ENCODE peak calls at places on chromosomes 12 and 14, in seven cellular contexts. Y is left ventricle myocardium inferior, S is GM23338, C is psoas muscle, O is A549, A is endodermal cell, J is pancreas. W is an unnamed sample.

GRCh38 chr12:23564454-23564853 is 385.0 kb downstream of the SOX5 start:
- DNase-seq in Y (no peak), A (no peak), C (no peak), J (no peak), S (no peak), O (no peak), W (no peak)

GRCh38 chr12:104873374-104873773 is 84.7 kb downstream of the SLC41A2 start:
- DNase-seq in J (no peak), S (no peak), A (no peak), O (no peak), Y (no peak), C (no peak), W (no peak)

GRCh38 chr14:30129795-30130194 is 202.1 kb upstream of the PRKD1 start:
- DNase-seq in S (peak), A (peak), J (no peak), Y (no peak), O (no peak), C (no peak), W (no peak)

GRCh38 chr14:68679746-68680467 is 113.0 kb downstream of the ZFP36L1 start:
- DNase-seq in C (no peak), A (no peak), S (no peak), Y (no peak), J (no peak), O (no peak), W (no peak)

GRCh38 chr12:50524621-50525020 is 19.8 kb downstream of the DIP2B start:
- DNase-seq in C (no peak), J (no peak), A (no peak), S (no peak), O (no peak), Y (no peak), W (no peak)

GRCh38 chr14:72649603-72650227 is 244.2 kb downstream of the DPF3 start:
- DNase-seq in J (no peak), A (no peak), S (no peak), O (no peak), Y (no peak), C (no peak), W (no peak)

GRCh38 chr14:103699901-103700752 is 15.1 kb downstream of the XRCC3 start:
- DNase-seq in S (no peak), A (no peak), O (no peak), C (peak), J (no peak), Y (peak), W (no peak)

GRCh38 chr14:100616854-100617714 is 29.9 kb upstream of the BEGAIN start:
- DNase-seq in A (peak), O (no peak), Y (no peak), S (no peak), J (no peak), C (no peak), W (no peak)

GRCh38 chr12:14756331-14757143 is 46.7 kb downstream of the WBP11 start:
- DNase-seq in S (peak), O (no peak), C (no peak), J (no peak), A (peak), Y (no peak), W (no peak)

GRCh38 chr12:66188584-66189475 is at the start of gene IRAK3:
- DNase-seq in O (no peak), C (peak), J (peak), A (peak), Y (peak), S (peak), W (peak)

GRCh38 chr12:71849109-71849851 is 9.7 kb downstream of the TBC1D15 start:
- DNase-seq in S (no peak), J (no peak), O (no peak), C (no peak), A (no peak), Y (no peak), W (no peak)

GRCh38 chr14:80213602-80214001 is 2.3 kb upstream of the DIO2 start:
- DNase-seq in S (peak), Y (no peak), O (peak), J (peak), C (peak), A (peak), W (no peak)

GRCh38 chr14:94041551-94042346 is 15.6 kb downstream of the OTUB2 start:
- DNase-seq in C (no peak), A (no peak), O (no peak), S (no peak), Y (peak), J (no peak), W (no peak)

GRCh38 chr14:81727243-81727642 is 193.6 kb upstream of the SEL1L start:
- DNase-seq in A (no peak), O (no peak), J (peak), S (no peak), C (no peak), Y (no peak), W (no peak)

GRCh38 chr12:109597795-109598427 is 24.3 kb downstream of the MVK start:
- DNase-seq in C (peak), A (peak), S (peak), O (peak), J (peak), Y (peak), W (peak)

GRCh38 chr14:85479771-85480170 is 50.2 kb upstream of the FLRT2 start:
- DNase-seq in S (no peak), C (no peak), Y (no peak), A (no peak), O (no peak), J (no peak), W (no peak)

GRCh38 chr12:127239781-127240180 is 1027.2 kb upstream of the TMEM132C start:
- DNase-seq in A (no peak), C (no peak), S (no peak), J (no peak), O (no peak), Y (no peak), W (no peak)

GRCh38 chr12:132339856-132340255 is 10.5 kb upstream of the GALNT9 start:
- DNase-seq in J (no peak), Y (no peak), O (no peak), S (no peak), A (no peak), C (no peak), W (no peak)

GRCh38 chr12:22410497-22410896 is 76.0 kb upstream of the ST8SIA1 start:
- DNase-seq in S (no peak), C (no peak), A (no peak), O (no peak), Y (no peak), J (no peak), W (no peak)

GRCh38 chr12:30457621-30458289 is 237.9 kb downstream of the IPO8 start:
- DNase-seq in C (no peak), Y (no peak), A (no peak), J (no peak), O (no peak), S (peak), W (no peak)

GRCh38 chr14:100542619-100543205 is 44.5 kb downstream of the BEGAIN start:
- DNase-seq in O (no peak), S (no peak), A (no peak), J (no peak), C (no peak), Y (no peak), W (no peak)

GRCh38 chr14:53368714-53369191 is 215.6 kb upstream of the DDHD1 start:
- DNase-seq in C (no peak), O (peak), S (no peak), Y (no peak), A (no peak), J (no peak), W (no peak)

GRCh38 chr12:18258929-18259328 is 2.4 kb upstream of the PIK3C2G start:
- DNase-seq in J (no peak), S (no peak), O (no peak), C (no peak), Y (no peak), A (no peak), W (no peak)

GRCh38 chr12:98516184-98516873 is 939 bp downstream of the TMPO start:
- DNase-seq in O (peak), J (peak), S (peak), Y (peak), A (peak), C (peak), W (peak)

GRCh38 chr12:6360080-6360571 is 15.2 kb downstream of the SCNN1A start:
- DNase-seq in J (no peak), Y (no peak), O (no peak), A (no peak), C (no peak), S (no peak), W (no peak)

GRCh38 chr12:88578821-88579518 is 1.3 kb downstream of the KITLG start:
- DNase-seq in C (peak), S (peak), A (peak), Y (no peak), J (peak), O (peak), W (no peak)

GRCh38 chr14:94923771-94924170 is 153.9 kb upstream of the GSC start:
- DNase-seq in C (no peak), Y (no peak), S (no peak), J (no peak), A (peak), O (no peak), W (no peak)

GRCh38 chr12:19428261-19428660 is 11.0 kb upstream of the AEBP2 start:
- DNase-seq in C (no peak), A (peak), J (no peak), O (no peak), Y (no peak), S (no peak), W (no peak)

GRCh38 chr12:6868211-6869048 is 1.1 kb downstream of the TPI1 start:
- DNase-seq in Y (no peak), S (no peak), C (no peak), O (no peak), A (peak), J (no peak), W (no peak)

GRCh38 chr14:96126339-96126770 is 78.3 kb upstream of the BDKRB2 start:
- DNase-seq in C (no peak), Y (no peak), S (no peak), A (no peak), O (no peak), J (no peak), W (peak)

GRCh38 chr12:111529424-111530368 is 69.4 kb downstream of the ATXN2 start:
- DNase-seq in A (peak), S (peak), C (peak), Y (no peak), O (peak), J (peak), W (peak)

GRCh38 chr12:76270657-76271358 is 77.4 kb downstream of the BBS10 start:
- DNase-seq in A (no peak), Y (no peak), J (no peak), C (no peak), O (no peak), S (no peak), W (no peak)

GRCh38 chr14:68549057-68549421 is 243.8 kb downstream of the ZFP36L1 start:
- DNase-seq in A (no peak), O (peak), Y (no peak), C (no peak), S (peak), J (no peak), W (no peak)

GRCh38 chr14:93031505-93032300 is 84.0 kb downstream of the ITPK1 start:
- DNase-seq in C (no peak), O (no peak), J (no peak), Y (no peak), S (no peak), A (no peak), W (no peak)

GRCh38 chr14:100224229-100224628 is 14.7 kb upstream of the YY1 start:
- DNase-seq in O (no peak), J (no peak), C (no peak), A (no peak), Y (no peak), S (no peak), W (no peak)

GRCh38 chr14:70315942-70316341 is 43.5 kb downstream of the COX16 start:
- DNase-seq in C (no peak), Y (no peak), A (no peak), S (no peak), O (no peak), J (no peak), W (no peak)

GRCh38 chr14:67734675-67735074 is 33.0 kb downstream of the RDH12 start:
- DNase-seq in A (peak), J (no peak), C (no peak), O (no peak), Y (no peak), S (peak), W (no peak)

GRCh38 chr12:115785548-115785947 is 491.9 kb downstream of the MED13L start:
- DNase-seq in C (no peak), Y (no peak), S (peak), O (no peak), J (no peak), A (no peak), W (no peak)

GRCh38 chr12:3672113-3672509 is 80.8 kb downstream of the CRACR2A start:
- DNase-seq in O (no peak), S (no peak), C (no peak), J (no peak), Y (no peak), A (no peak), W (no peak)

GRCh38 chr12:93275589-93275988 is 102.1 kb upstream of the NUDT4 start:
- DNase-seq in A (peak), C (peak), O (no peak), J (no peak), S (no peak), Y (no peak), W (no peak)
- H3K27ac ChIP-seq in A (no peak), C (peak), O (no peak), J (no peak), S (no peak), Y (no peak), W (no peak)

GRCh38 chr12:118840399-118840798 is 140.9 kb upstream of the SRRM4 start:
- DNase-seq in S (peak), O (no peak), Y (no peak), J (no peak), A (peak), C (no peak), W (no peak)
- TF ChIP-seq CTCF in S (peak), O (no peak), Y (no peak), J (no peak), A (peak), C (no peak), W (no peak)

GRCh38 chr14:54425537-54426274 is 15.5 kb downstream of the CNIH1 start:
- DNase-seq in Y (no peak), O (no peak), S (no peak), J (no peak), C (no peak), A (no peak), W (no peak)

GRCh38 chr14:54424479-54424901 is 16.7 kb downstream of the CNIH1 start:
- DNase-seq in O (no peak), C (no peak), Y (no peak), J (no peak), S (no peak), A (no peak), W (no peak)

GRCh38 chr14:54425068-54425467 is 16.1 kb downstream of the CNIH1 start:
- DNase-seq in O (no peak), A (no peak), S (no peak), J (no peak), Y (no peak), C (no peak), W (no peak)

GRCh38 chr14:54427914-54428313 is 13.3 kb downstream of the CNIH1 start:
- DNase-seq in S (no peak), O (no peak), J (no peak), Y (no peak), C (no peak), A (no peak), W (no peak)

GRCh38 chr14:54428527-54428926 is 12.6 kb downstream of the CNIH1 start:
- DNase-seq in J (no peak), O (no peak), Y (no peak), S (no peak), A (no peak), C (no peak), W (no peak)
- H3K27ac ChIP-seq in J (no peak), O (no peak), Y (peak), S (no peak), A (no peak), C (no peak), W (no peak)

GRCh38 chr12:128337456-128338160 is 70.6 kb downstream of the TMEM132C start:
- DNase-seq in O (no peak), Y (no peak), J (no peak), A (peak), S (no peak), C (no peak), W (no peak)
- TF ChIP-seq CTCF in O (no peak), Y (no peak), J (no peak), A (no peak), S (no peak), C (no peak), W (no peak)

GRCh38 chr14:102280376-102280962 is 24.5 kb downstream of the MOK start:
- DNase-seq in O (peak), J (no peak), A (no peak), C (no peak), Y (no peak), S (no peak), W (no peak)
- H3K27ac ChIP-seq in O (peak), J (peak), A (no peak), C (no peak), Y (no peak), S (no peak), W (no peak)

GRCh38 chr14:59133202-59133601 is 55.3 kb upstream of the DAAM1 start:
- DNase-seq in C (no peak), Y (no peak), S (peak), A (no peak), O (no peak), J (no peak), W (no peak)
- TF ChIP-seq CTCF in C (no peak), Y (peak), S (peak), A (peak), O (no peak), J (no peak), W (no peak)